ENCODE peak calls at places on chromosomes 11 and 22, in nine cellular contexts. D is cardiac muscle cell; O is right lobe of liver; X is fibroblast of lung; L is CD4-positive, alpha-beta memory T cell; Z is PC-9; Q is IMR-90; K is prostate gland; R is HCT116. P is an unnamed sample. For H3K9me3 and H3K4me1, the result is how much of the 10 kb centered on the place peaks cover.

GRCh38 chr11:65854161-65854592 is 3.8 kb downstream of the CFL1 start:
- DNase-seq in D (no peak), O (no peak), X (no peak), L (no peak), Z (no peak), Q (no peak), K (no peak), R (no peak), P (no peak)

GRCh38 chr11:95577716-95578460 is 211.7 kb downstream of the FAM76B start:
- DNase-seq in D (peak), O (no peak), X (peak), L (no peak), Z (no peak), Q (peak), K (no peak), R (no peak), P (peak)

GRCh38 chr11:71327156-71328085 is 75.0 kb upstream of the SHANK2 start:
- DNase-seq in D (no peak), O (no peak), X (no peak), L (no peak), Z (no peak), Q (no peak), K (no peak), R (no peak), P (no peak)

GRCh38 chr22:37314315-37315046 is 32.2 kb downstream of the CYTH4 start:
- DNase-seq in D (peak), O (no peak), X (no peak), L (peak), Z (no peak), Q (no peak), K (no peak), R (no peak), P (no peak)

GRCh38 chr11:1341928-1342524 is 32.6 kb upstream of the TOLLIP start:
- DNase-seq in D (peak), O (no peak), X (peak), L (no peak), Z (no peak), Q (peak), K (no peak), R (no peak), P (peak)

GRCh38 chr22:30890689-30891442 is 77.7 kb downstream of the MORC2 start:
- DNase-seq in D (peak), O (no peak), X (peak), L (no peak), Z (peak), Q (peak), K (no peak), R (peak), P (no peak)

GRCh38 chr11:57087966-57088365 is 93.8 kb upstream of the LRRC55 start:
- DNase-seq in D (no peak), O (no peak), X (no peak), L (no peak), Z (no peak), Q (no peak), K (no peak), R (no peak), P (no peak)

GRCh38 chr11:82765466-82766034 is 31.9 kb upstream of the FAM181B start:
- DNase-seq in D (no peak), O (no peak), X (no peak), L (no peak), Z (no peak), Q (no peak), K (no peak), R (no peak), P (no peak)

GRCh38 chr11:62400760-62401159 is 18.1 kb upstream of the SCGB1A1 start:
- DNase-seq in D (peak), O (no peak), X (peak), L (no peak), Z (peak), Q (peak), K (peak), R (no peak), P (peak)

GRCh38 chr11:116240661-116241060 is 532.1 kb downstream of the BUD13 start:
- DNase-seq in D (peak), O (no peak), X (peak), L (no peak), Z (no peak), Q (no peak), K (no peak), R (no peak), P (no peak)

GRCh38 chr11:61900251-61900650 is 8.9 kb upstream of the FADS3 start:
- DNase-seq in D (no peak), O (no peak), X (no peak), L (no peak), Z (no peak), Q (no peak), K (no peak), R (no peak), P (no peak)

GRCh38 chr22:38173156-38173906 is 8.3 kb downstream of the PLA2G6 start:
- DNase-seq in D (no peak), O (no peak), X (no peak), L (no peak), Z (no peak), Q (no peak), K (no peak), R (no peak), P (no peak)

GRCh38 chr22:36068776-36069344 is 40.2 kb upstream of the RBFOX2 start:
- DNase-seq in D (no peak), O (no peak), X (no peak), L (no peak), Z (no peak), Q (peak), K (no peak), R (no peak), P (no peak)

GRCh38 chr22:43152355-43153071 is 1.2 kb downstream of the TSPO start:
- DNase-seq in D (peak), O (peak), X (peak), L (peak), Z (peak), Q (peak), K (peak), R (no peak), P (peak)

GRCh38 chr11:124745835-124746620 is 6.0 kb downstream of the VSIG2 start:
- DNase-seq in D (no peak), O (no peak), X (no peak), L (no peak), Z (peak), Q (no peak), K (no peak), R (no peak), P (no peak)

GRCh38 chr11:13440100-13440855 is 22.7 kb downstream of the BTBD10 start:
- DNase-seq in D (peak), O (no peak), X (peak), L (no peak), Z (no peak), Q (peak), K (peak), R (peak), P (peak)

GRCh38 chr11:1734571-1735081 is 15.8 kb downstream of the IFITM10 start:
- DNase-seq in D (no peak), O (no peak), X (no peak), L (no peak), Z (no peak), Q (no peak), K (no peak), R (no peak), P (no peak)

GRCh38 chr11:280762-281485 is 2.7 kb downstream of the NLRP6 start:
- DNase-seq in D (no peak), O (peak), X (no peak), L (peak), Z (no peak), Q (no peak), K (no peak), R (no peak), P (peak)

GRCh38 chr11:86743223-86744118 is 56.9 kb upstream of the PRSS23 start:
- DNase-seq in D (peak), O (no peak), X (peak), L (no peak), Z (peak), Q (peak), K (no peak), R (peak), P (peak)

GRCh38 chr11:2247496-2247895 is 22.9 kb downstream of the ASCL2 start:
- DNase-seq in D (no peak), O (no peak), X (no peak), L (no peak), Z (no peak), Q (no peak), K (no peak), R (no peak), P (no peak)

GRCh38 chr11:65414776-65415498 is 7.7 kb upstream of the NEAT1 start:
- DNase-seq in D (peak), O (peak), X (no peak), L (no peak), Z (no peak), Q (peak), K (no peak), R (no peak), P (no peak)

GRCh38 chr11:87722756-87723599 is 452.3 kb downstream of the RAB38 start:
- DNase-seq in D (peak), O (no peak), X (peak), L (no peak), Z (peak), Q (peak), K (no peak), R (no peak), P (no peak)

GRCh38 chr11:88341852-88342251 is 4.3 kb upstream of the CTSC start:
- DNase-seq in D (no peak), O (no peak), X (no peak), L (no peak), Z (no peak), Q (no peak), K (no peak), R (no peak), P (no peak)

GRCh38 chr11:95714853-95715776 is 74.5 kb downstream of the FAM76B start:
- DNase-seq in D (no peak), O (no peak), X (no peak), L (no peak), Z (no peak), Q (no peak), K (no peak), R (no peak), P (no peak)

GRCh38 chr11:73392108-73393010 is 16.2 kb downstream of the RELT start:
- DNase-seq in D (no peak), O (peak), X (no peak), L (no peak), Z (no peak), Q (no peak), K (no peak), R (no peak), P (no peak)

GRCh38 chr11:59178401-59178800 is 6.5 kb downstream of the DTX4 start:
- DNase-seq in D (no peak), O (no peak), X (no peak), L (no peak), Z (no peak), Q (no peak), K (no peak), R (no peak), P (no peak)

GRCh38 chr11:66636411-66636810 is 2.1 kb upstream of the RBM4 start:
- DNase-seq in D (no peak), O (no peak), X (no peak), L (no peak), Z (no peak), Q (no peak), K (no peak), R (no peak), P (no peak)

GRCh38 chr22:42202669-42203068 is 67.8 kb downstream of the TCF20 start:
- DNase-seq in D (peak), O (no peak), X (peak), L (peak), Z (no peak), Q (peak), K (no peak), R (no peak), P (no peak)

GRCh38 chr22:39179841-39180335 is 27.4 kb upstream of the CBX7 start:
- DNase-seq in D (no peak), O (no peak), X (no peak), L (no peak), Z (no peak), Q (no peak), K (no peak), R (no peak), P (no peak)
- H3K27ac ChIP-seq in D (peak), O (no peak), X (no peak), L (no peak), Z (no peak), Q (no peak), K (no peak), R (no peak), P (no peak)

GRCh38 chr11:17375547-17375946 is 12.9 kb downstream of the KCNJ11 start:
- DNase-seq in D (no peak), O (no peak), X (no peak), L (no peak), Z (no peak), Q (no peak), K (no peak), R (no peak), P (no peak)
- H3K9me3 ChIP-seq in D (under half), O (under half), X (under half), L (under half), Z (under half), Q (under half), K (under half), R (under half), P (under half)

DNA sequence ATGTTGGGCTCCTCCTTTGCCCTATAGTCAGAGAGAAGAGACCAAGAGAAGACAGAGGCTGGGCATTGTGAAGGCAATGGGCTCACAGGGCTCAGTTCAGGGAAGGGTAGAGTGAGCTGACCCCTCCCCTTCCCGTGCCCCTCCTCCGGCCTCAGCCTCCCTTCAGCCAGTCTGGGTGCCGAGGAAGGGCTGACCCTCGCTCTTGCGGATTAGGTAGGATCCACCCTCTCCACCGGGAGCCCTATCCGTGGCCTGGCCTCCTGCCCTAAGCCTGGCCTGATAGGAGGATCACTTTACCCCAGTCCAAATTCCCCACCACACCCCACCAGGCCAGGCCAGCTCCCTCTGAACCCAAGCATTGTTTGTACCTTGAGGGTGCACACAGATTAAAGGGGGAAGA is 1.8 kb upstream of the PPP1R14B start:
- DNase-seq in D (no peak), O (no peak), X (no peak), L (no peak), Z (no peak), Q (no peak), K (no peak), R (no peak), P (no peak)
- H3K4me1 ChIP-seq in D (under half), O (under half), X (under half), L (half or more), Z (under half), Q (under half), K (under half), R (under half), P (under half)

GRCh38 chr11:45880772-45881570 is 4.5 kb upstream of the MAPK8IP1 start:
- DNase-seq in D (peak), O (no peak), X (no peak), L (no peak), Z (no peak), Q (no peak), K (no peak), R (no peak), P (no peak)

GRCh38 chr11:45877845-45878244 is 7.6 kb upstream of the MAPK8IP1 start:
- DNase-seq in D (no peak), O (no peak), X (no peak), L (no peak), Z (no peak), Q (no peak), K (no peak), R (no peak), P (no peak)

GRCh38 chr11:45876401-45876800 is 9.1 kb upstream of the MAPK8IP1 start:
- DNase-seq in D (no peak), O (no peak), X (no peak), L (no peak), Z (no peak), Q (no peak), K (no peak), R (no peak), P (no peak)

GRCh38 chr11:45879803-45880685 is 5.4 kb upstream of the MAPK8IP1 start:
- DNase-seq in D (no peak), O (no peak), X (no peak), L (no peak), Z (no peak), Q (peak), K (no peak), R (no peak), P (no peak)

GRCh38 chr11:45877221-45877620 is 8.2 kb upstream of the MAPK8IP1 start:
- DNase-seq in D (no peak), O (no peak), X (no peak), L (no peak), Z (no peak), Q (no peak), K (no peak), R (no peak), P (no peak)
- H3K27ac ChIP-seq in D (no peak), O (no peak), X (no peak), L (no peak), Z (no peak), Q (no peak), K (no peak), R (no peak), P (no peak)

GRCh38 chr22:49400866-49401598 is 426.6 kb downstream of the BRD1 start:
- DNase-seq in D (no peak), O (no peak), X (no peak), L (no peak), Z (no peak), Q (no peak), K (no peak), R (no peak), P (no peak)
- H3K9me3 ChIP-seq in D (under half), O (under half), X (under half), L (under half), Z (under half), Q (half or more), K (under half), R (under half), P (under half)

P was measured in ascending aorta.